ENCODE peak calls at places on chromosomes 5 and 9, in six cellular contexts. O is astrocyte, I is tibial artery, M is A549, J is IMR-90, D is fibroblast of lung. A is an unnamed sample.
A peak's percentile ranks its signal among the peaks of the same experiment; 100 is the strongest.

GRCh38 chr5:125180222-125180621 is 433.8 kb upstream of the ZNF608 start:
- DNase-seq in M (no peak), O (no peak), D (peak; percentile 27), J (peak; percentile 37), I (no peak), A (peak; percentile 59)

GRCh38 chr5:61020415-61020814 is 75.4 kb downstream of the NDUFAF2 start:
- DNase-seq in D (peak; percentile 25), I (no peak), O (peak; percentile 12), M (peak; percentile 48), J (peak; percentile 38), A (no peak)

GRCh38 chr5:164306662-164307061 is 801.2 kb downstream of the MAT2B start:
- DNase-seq in J (peak; percentile 60), D (peak; percentile 82), I (no peak), O (peak; percentile 81), M (no peak), A (no peak)

GRCh38 chr5:14348142-14348541 is 205.0 kb downstream of the TRIO start:
- DNase-seq in O (no peak), I (no peak), D (no peak), M (no peak), J (peak; percentile 75), A (no peak)

GRCh38 chr9:96484521-96484931 is 34.6 kb downstream of the HABP4 start:
- DNase-seq in I (no peak), J (no peak), M (no peak), D (peak; percentile 18), O (no peak), A (no peak)

GRCh38 chr9:86460211-86461002 is 106.2 kb upstream of the TUT7 start:
- DNase-seq in M (no peak), J (peak; percentile 7), O (peak; percentile 8), D (peak; percentile 15), I (no peak), A (no peak)

GRCh38 chr9:27569406-27569805 is 3.9 kb downstream of the C9orf72 start:
- DNase-seq in O (no peak), J (no peak), I (no peak), D (peak; percentile 2), M (no peak), A (no peak)

GRCh38 chr5:96572864-96573512 is 89.2 kb upstream of the CAST start:
- DNase-seq in J (peak; percentile 99), I (no peak), O (peak; percentile 99), M (peak; percentile 81), D (peak; percentile 99), A (peak; percentile 78)

GRCh38 chr9:79709945-79710674 is 138.3 kb downstream of the TLE4 start:
- DNase-seq in O (no peak), M (no peak), J (no peak), D (no peak), I (no peak), A (no peak)

GRCh38 chr9:137479892-137480685 is 21.0 kb upstream of the NSMF start:
- DNase-seq in J (no peak), I (peak; percentile 59), M (no peak), D (no peak), O (no peak), A (no peak)

GRCh38 chr5:9498541-9499497 is 47.1 kb downstream of the SEMA5A start:
- DNase-seq in I (no peak), M (peak; percentile 21), D (no peak), J (peak; percentile 20), O (no peak), A (peak; percentile 32)

GRCh38 chr9:96156151-96156550 is 145.8 kb downstream of the HSD17B3 start:
- DNase-seq in M (no peak), D (no peak), J (no peak), O (no peak), I (no peak), A (no peak)

GRCh38 chr5:88143693-88144218 is 124.9 kb downstream of the TMEM161B start:
- DNase-seq in I (no peak), D (no peak), J (no peak), O (no peak), M (no peak), A (no peak)

GRCh38 chr5:115068239-115069086 is 101.2 kb downstream of the TRIM36 start:
- DNase-seq in J (peak; percentile 49), O (peak; percentile 23), D (peak; percentile 34), I (no peak), M (peak; percentile 62), A (peak; percentile 8)

GRCh38 chr9:120257483-120257882 is 322.5 kb downstream of the CDK5RAP2 start:
- DNase-seq in M (no peak), D (peak; percentile 25), J (no peak), O (peak; percentile 11), I (no peak), A (no peak)

GRCh38 chr9:128160603-128160987 is 530 bp downstream of the BBLN start:
- DNase-seq in M (no peak), D (peak; percentile 29), O (no peak), I (no peak), J (peak; percentile 30), A (peak; percentile 22)

GRCh38 chr5:76326559-76327351 is 76.3 kb upstream of the IQGAP2 start:
- DNase-seq in J (no peak), I (no peak), O (no peak), M (no peak), D (no peak), A (peak; percentile 86)

GRCh38 chr9:99259231-99259918 is 37.3 kb downstream of the SEC61B start:
- DNase-seq in J (no peak), M (no peak), D (peak; percentile 30), I (peak; percentile 91), O (peak; percentile 20), A (peak; percentile 70)

GRCh38 chr5:103505581-103506305 is 56.8 kb downstream of the NUDT12 start:
- DNase-seq in O (peak; percentile 65), J (peak; percentile 79), D (peak; percentile 74), M (peak; percentile 12), I (no peak), A (no peak)

GRCh38 chr5:132799392-132799791 is 13.7 kb upstream of the SOWAHA start:
- DNase-seq in I (no peak), D (no peak), M (no peak), O (no peak), J (no peak), A (no peak)

GRCh38 chr5:149666212-149666852 is 63.8 kb upstream of the PPARGC1B start:
- DNase-seq in I (no peak), M (no peak), D (peak; percentile 38), J (peak; percentile 27), O (peak; percentile 16), A (no peak)

GRCh38 chr9:19000133-19000532 is 32.9 kb downstream of the SAXO1 start:
- DNase-seq in J (no peak), M (no peak), I (no peak), O (no peak), D (no peak), A (no peak)

GRCh38 chr5:10632110-10632903 is 68.4 kb downstream of the ANKRD33B start:
- DNase-seq in J (peak; percentile 59), I (no peak), M (no peak), O (peak; percentile 39), D (peak; percentile 54), A (no peak)

GRCh38 chr5:20145240-20145639 is 157.2 kb upstream of the CDH18 start:
- DNase-seq in J (no peak), D (no peak), I (no peak), M (no peak), O (no peak), A (no peak)

GRCh38 chr5:14351845-14352712 is 208.9 kb downstream of the TRIO start:
- DNase-seq in I (peak; percentile 81), D (peak; percentile 54), M (peak; percentile 61), O (peak; percentile 33), J (peak; percentile 70), A (peak; percentile 77)

GRCh38 chr9:127197861-127198430 is 66.6 kb upstream of the GARNL3 start:
- DNase-seq in M (no peak), J (peak; percentile 51), I (no peak), O (no peak), D (no peak), A (no peak)

GRCh38 chr9:130970052-130970451 is 31.0 kb upstream of the FIBCD1 start:
- DNase-seq in O (no peak), D (no peak), I (no peak), M (no peak), J (no peak), A (no peak)

GRCh38 chr5:101362067-101362466 is 459.0 kb upstream of the ST8SIA4 start:
- DNase-seq in M (peak; percentile 2), D (no peak), O (no peak), I (no peak), J (no peak), A (no peak)

GRCh38 chr5:115452791-115453190 is 91.8 kb downstream of the FEM1C start:
- DNase-seq in I (no peak), O (peak; percentile 59), D (peak; percentile 70), M (no peak), J (no peak), A (no peak)

GRCh38 chr5:164051745-164052144 is 546.3 kb downstream of the MAT2B start:
- DNase-seq in O (peak; percentile 57), M (no peak), J (peak; percentile 64), I (no peak), D (peak; percentile 69), A (no peak)

GRCh38 chr5:112604741-112605390 is 132.8 kb upstream of the APC start:
- DNase-seq in J (no peak), M (peak; percentile 10), D (no peak), I (no peak), O (no peak), A (peak; percentile 49)

GRCh38 chr9:10274983-10275382 is 337.8 kb downstream of the PTPRD start:
- DNase-seq in O (no peak), D (no peak), I (no peak), J (no peak), M (no peak), A (no peak)

GRCh38 chr5:75482482-75482881 is 28.9 kb downstream of the CERT1 start:
- DNase-seq in J (no peak), D (no peak), I (no peak), O (no peak), M (no peak), A (no peak)

GRCh38 chr5:72607381-72607780 is 100.2 kb upstream of the ZNF366 start:
- DNase-seq in O (no peak), M (no peak), I (no peak), J (no peak), D (no peak), A (no peak)
- H3K4me1 ChIP-seq in O (no peaks in the 10 kb centered on the region), M (peaks cover 7% of the 10 kb centered on the region), I (no peaks in the 10 kb centered on the region), J (peaks cover 6% of the 10 kb centered on the region), D (peaks cover 3% of the 10 kb centered on the region), A (no peaks in the 10 kb centered on the region)

GRCh38 chr9:30065888-30066287 is 2318.6 kb upstream of the ACO1 start:
- DNase-seq in I (no peak), J (no peak), M (peak; percentile 28), O (no peak), D (no peak), A (no peak)
- TF ChIP-seq CTCF in I (no peak), J (no peak), M (no peak), O (no peak), D (no peak), A (no peak)

GRCh38 chr5:177539411-177539810 is 15.0 kb downstream of the FAM193B start:
- DNase-seq in D (peak; percentile 81), I (no peak), O (peak; percentile 77), J (peak; percentile 77), M (no peak), A (no peak)
- H3K4me1 ChIP-seq in D (peaks cover 33% of the 10 kb centered on the region), I (peaks cover 89% of the 10 kb centered on the region), O (peaks cover 17% of the 10 kb centered on the region), J (peaks cover 32% of the 10 kb centered on the region), M (peaks cover 26% of the 10 kb centered on the region), A (peaks cover 23% of the 10 kb centered on the region)

DNA sequence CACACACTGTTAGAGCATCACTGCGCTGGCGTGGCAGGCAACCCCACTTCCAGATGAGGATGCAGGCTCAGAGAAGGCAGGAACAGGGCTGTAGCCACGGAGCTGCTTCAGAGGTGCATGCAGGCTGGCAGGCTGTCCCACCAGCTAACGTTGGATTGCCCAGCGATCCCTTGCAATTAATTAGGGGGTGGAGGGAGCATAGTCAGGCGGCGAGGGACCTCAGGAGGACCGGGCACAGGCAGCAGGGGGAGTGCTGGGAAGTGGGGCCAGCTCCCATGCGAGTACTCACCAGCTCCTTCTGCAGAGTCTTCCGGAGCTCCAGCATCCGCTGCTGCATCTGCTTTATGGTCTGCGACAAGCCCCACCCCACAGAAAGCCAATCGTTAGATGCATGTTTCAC is 20.3 kb downstream of the ARPC5L start:
- DNase-seq in J (no peak), I (no peak), O (no peak), D (no peak), M (no peak), A (no peak)
- TF ChIP-seq CTCF in J (no peak), I (no peak), O (no peak), D (no peak), M (no peak), A (no peak)